ENCODE peak calls at places on chromosomes 11 and 22, in seven cellular contexts. One of them, this sample, is unnamed.

GRCh38 chr11:61411589-61411988 is 18.2 kb downstream of the CPSF7 start:
- DNase-seq in A549: no peak
- DNase-seq in heart left ventricle: no peak
- DNase-seq in IMR-90: no peak
- DNase-seq in HCT116: no peak
- DNase-seq in right lobe of liver: no peak
- DNase-seq in body of pancreas: no peak
- DNase-seq in this sample: no peak

GRCh38 chr22:42758929-42759629 is 38.4 kb upstream of the A4GALT start:
- DNase-seq in A549: no peak
- DNase-seq in heart left ventricle: no peak
- DNase-seq in IMR-90: peak
- DNase-seq in HCT116: no peak
- DNase-seq in right lobe of liver: no peak
- DNase-seq in body of pancreas: no peak
- DNase-seq in this sample: no peak

GRCh38 chr11:45410391-45411215 is 124.5 kb upstream of the SYT13 start:
- DNase-seq in A549: no peak
- DNase-seq in heart left ventricle: no peak
- DNase-seq in IMR-90: no peak
- DNase-seq in HCT116: no peak
- DNase-seq in right lobe of liver: no peak
- DNase-seq in body of pancreas: no peak
- DNase-seq in this sample: no peak

GRCh38 chr11:93248602-93249001 is 50.8 kb upstream of the SLC36A4 start:
- DNase-seq in A549: no peak
- DNase-seq in heart left ventricle: no peak
- DNase-seq in IMR-90: peak
- DNase-seq in HCT116: peak
- DNase-seq in right lobe of liver: no peak
- DNase-seq in body of pancreas: no peak
- DNase-seq in this sample: no peak

GRCh38 chr11:44979536-44980399 is 29.1 kb upstream of the TP53I11 start:
- DNase-seq in A549: peak
- DNase-seq in heart left ventricle: peak
- DNase-seq in IMR-90: no peak
- DNase-seq in HCT116: peak
- DNase-seq in right lobe of liver: peak
- DNase-seq in body of pancreas: peak
- DNase-seq in this sample: no peak

GRCh38 chr22:43823911-43824665 is 12.0 kb upstream of the EFCAB6 start:
- DNase-seq in A549: no peak
- DNase-seq in heart left ventricle: no peak
- DNase-seq in IMR-90: no peak
- DNase-seq in HCT116: no peak
- DNase-seq in right lobe of liver: no peak
- DNase-seq in body of pancreas: no peak
- DNase-seq in this sample: peak

GRCh38 chr11:61010466-61011238 is 39.2 kb downstream of the CD6 start:
- DNase-seq in A549: no peak
- DNase-seq in heart left ventricle: no peak
- DNase-seq in IMR-90: no peak
- DNase-seq in HCT116: no peak
- DNase-seq in right lobe of liver: no peak
- DNase-seq in body of pancreas: no peak
- DNase-seq in this sample: no peak

GRCh38 chr11:95465887-95466286 is 234.9 kb upstream of the SESN3 start:
- DNase-seq in A549: no peak
- DNase-seq in heart left ventricle: no peak
- DNase-seq in IMR-90: no peak
- DNase-seq in HCT116: no peak
- DNase-seq in right lobe of liver: no peak
- DNase-seq in body of pancreas: no peak
- DNase-seq in this sample: no peak

GRCh38 chr11:9858822-9859221 is 194.9 kb downstream of the SWAP70 start:
- DNase-seq in A549: no peak
- DNase-seq in heart left ventricle: no peak
- DNase-seq in IMR-90: peak
- DNase-seq in HCT116: no peak
- DNase-seq in right lobe of liver: no peak
- DNase-seq in body of pancreas: no peak
- DNase-seq in this sample: no peak

GRCh38 chr22:49590851-49591445 is 236.7 kb downstream of the BRD1 start:
- DNase-seq in A549: no peak
- DNase-seq in heart left ventricle: no peak
- DNase-seq in IMR-90: no peak
- DNase-seq in HCT116: no peak
- DNase-seq in right lobe of liver: no peak
- DNase-seq in body of pancreas: no peak
- DNase-seq in this sample: no peak

GRCh38 chr22:17346578-17346977 is 22.7 kb upstream of the CECR2 start:
- DNase-seq in A549: no peak
- DNase-seq in heart left ventricle: no peak
- DNase-seq in IMR-90: no peak
- DNase-seq in HCT116: no peak
- DNase-seq in right lobe of liver: peak
- DNase-seq in body of pancreas: no peak
- DNase-seq in this sample: no peak

DNA sequence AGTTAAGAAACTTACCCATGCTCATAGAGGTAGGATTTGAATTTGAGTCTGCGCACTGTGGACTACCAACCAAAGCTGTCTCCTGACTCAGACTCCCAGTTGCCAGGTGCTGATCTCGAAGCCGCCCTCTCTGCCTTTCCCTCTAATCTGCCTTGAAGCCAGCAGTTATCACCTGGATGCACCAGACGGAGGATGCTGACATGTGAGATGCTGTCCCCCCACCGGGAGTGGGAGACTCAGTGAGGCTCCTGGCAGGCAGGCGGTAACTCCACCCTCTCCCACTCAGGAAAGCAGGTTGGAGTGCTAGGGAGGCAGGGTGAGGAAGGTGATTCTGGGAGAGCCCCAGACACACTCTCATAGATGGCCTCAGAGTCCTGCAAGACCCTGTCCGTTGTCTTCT is 40.4 kb downstream of the KIAA1671 start:
- DNase-seq in A549: no peak
- DNase-seq in heart left ventricle: no peak
- DNase-seq in IMR-90: no peak
- DNase-seq in HCT116: no peak
- DNase-seq in right lobe of liver: no peak
- DNase-seq in body of pancreas: no peak
- DNase-seq in this sample: no peak
- TF ChIP-seq POLR2A in A549: no peak
- TF ChIP-seq POLR2A in heart left ventricle: no peak
- TF ChIP-seq POLR2A in IMR-90: no peak
- TF ChIP-seq POLR2A in HCT116: no peak
- TF ChIP-seq POLR2A in right lobe of liver: no peak
- TF ChIP-seq POLR2A in body of pancreas: no peak
- TF ChIP-seq POLR2A in this sample: no peak

DNA sequence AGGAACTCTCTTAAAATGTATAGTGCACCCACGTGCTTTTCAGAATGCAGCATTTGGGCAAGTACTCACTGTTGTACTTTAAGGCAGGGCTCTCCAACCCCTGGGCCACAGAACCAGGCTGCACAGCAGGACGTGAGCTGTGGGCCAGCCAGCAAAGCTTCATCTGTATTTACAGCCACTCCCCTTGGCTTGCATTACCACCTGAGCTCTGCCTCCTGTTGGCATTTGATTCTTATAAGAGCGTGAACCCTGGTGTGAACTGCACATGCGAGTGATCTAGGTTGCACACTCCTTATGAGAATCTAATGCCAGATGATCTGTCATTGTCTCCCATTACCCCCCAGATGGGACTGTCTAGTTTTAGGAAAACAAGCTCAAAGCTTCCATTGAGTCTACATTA is 3.0 kb downstream of the C11orf58 start:
- DNase-seq in A549: no peak
- DNase-seq in heart left ventricle: no peak
- DNase-seq in IMR-90: no peak
- DNase-seq in HCT116: no peak
- DNase-seq in right lobe of liver: peak
- DNase-seq in body of pancreas: no peak
- DNase-seq in this sample: no peak
- H3K27ac ChIP-seq in A549: no peak
- H3K27ac ChIP-seq in heart left ventricle: no peak
- H3K27ac ChIP-seq in IMR-90: no peak
- H3K27ac ChIP-seq in HCT116: no peak
- H3K27ac ChIP-seq in right lobe of liver: no peak
- H3K27ac ChIP-seq in body of pancreas: no peak
- H3K27ac ChIP-seq in this sample: no peak

GRCh38 chr11:102109896-102110760 is at the start of gene YAP1:
- DNase-seq in A549: peak
- DNase-seq in heart left ventricle: peak
- DNase-seq in IMR-90: peak
- DNase-seq in HCT116: peak
- DNase-seq in right lobe of liver: peak
- DNase-seq in body of pancreas: peak
- DNase-seq in this sample: peak
- TF ChIP-seq POLR2A in A549: peak
- TF ChIP-seq POLR2A in heart left ventricle: peak
- TF ChIP-seq POLR2A in IMR-90: peak
- TF ChIP-seq POLR2A in HCT116: peak
- TF ChIP-seq POLR2A in right lobe of liver: peak
- TF ChIP-seq POLR2A in body of pancreas: peak
- TF ChIP-seq POLR2A in this sample: no peak

DNA sequence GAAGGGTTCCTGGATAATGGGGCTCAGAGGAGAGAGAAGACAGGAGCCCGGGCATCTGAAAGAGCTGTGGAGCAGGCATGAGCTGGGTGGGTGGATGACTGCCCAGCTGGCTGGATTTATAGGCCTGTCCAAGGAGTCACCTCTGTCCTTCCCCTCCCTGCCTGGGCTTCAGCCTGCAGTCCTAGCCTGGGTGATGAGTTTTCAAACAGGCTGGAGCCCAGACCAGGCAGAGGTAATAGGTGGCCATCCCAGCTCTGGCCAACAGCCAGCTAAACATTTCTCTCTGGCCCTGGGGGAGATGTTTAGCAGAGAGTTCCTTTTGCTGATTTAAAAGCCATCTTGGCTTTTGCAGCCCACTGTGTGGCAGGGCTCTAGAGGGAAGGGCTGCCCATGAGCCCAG is 5.4 kb downstream of the C11orf96 start:
- DNase-seq in A549: no peak
- DNase-seq in heart left ventricle: no peak
- DNase-seq in IMR-90: no peak
- DNase-seq in HCT116: no peak
- DNase-seq in right lobe of liver: no peak
- DNase-seq in body of pancreas: no peak
- DNase-seq in this sample: no peak
- H3K27ac ChIP-seq in A549: no peak
- H3K27ac ChIP-seq in heart left ventricle: no peak
- H3K27ac ChIP-seq in IMR-90: no peak
- H3K27ac ChIP-seq in HCT116: no peak
- H3K27ac ChIP-seq in right lobe of liver: no peak
- H3K27ac ChIP-seq in body of pancreas: no peak
- H3K27ac ChIP-seq in this sample: peak

DNA sequence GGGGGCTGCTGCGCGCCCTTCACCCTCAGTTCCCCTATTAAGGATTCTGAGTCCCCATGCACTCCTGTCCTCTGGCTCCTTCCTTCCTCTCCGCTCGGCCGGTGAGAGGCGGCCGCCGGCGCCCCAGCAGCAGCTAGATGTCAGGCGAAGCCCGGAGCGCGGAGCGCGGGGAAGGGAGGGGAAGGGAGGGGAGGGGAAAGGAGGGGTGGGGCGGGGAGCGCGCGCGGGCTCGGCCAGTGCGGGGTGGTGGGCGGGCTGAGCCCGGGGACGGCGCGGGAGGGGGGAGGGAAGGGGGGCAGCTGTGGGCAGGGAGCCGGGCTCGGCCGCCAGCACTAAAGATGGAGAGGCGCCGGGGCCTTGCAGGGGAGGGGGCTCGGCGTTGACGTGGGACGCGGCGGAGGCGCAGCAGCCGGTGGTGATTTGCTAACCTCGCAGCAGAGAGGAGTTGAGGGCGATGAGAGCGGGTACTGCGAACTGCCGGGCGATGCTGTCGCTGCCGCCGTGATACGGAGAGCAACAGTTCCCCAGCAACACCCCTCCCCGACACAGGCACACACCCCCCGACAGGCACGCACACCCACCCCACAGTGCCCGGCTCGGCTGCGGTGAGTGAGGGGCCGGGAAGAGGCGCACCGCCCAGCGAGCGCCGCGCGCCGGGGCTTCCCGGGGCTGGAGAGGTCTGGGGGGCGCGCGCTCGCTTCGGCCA is at the start of gene ZBTB16:
- DNase-seq in A549: no peak
- DNase-seq in heart left ventricle: peak
- DNase-seq in IMR-90: no peak
- DNase-seq in HCT116: no peak
- DNase-seq in right lobe of liver: peak
- DNase-seq in body of pancreas: peak
- DNase-seq in this sample: peak
- TF ChIP-seq POLR2A in A549: no peak
- TF ChIP-seq POLR2A in heart left ventricle: peak
- TF ChIP-seq POLR2A in IMR-90: no peak
- TF ChIP-seq POLR2A in HCT116: no peak
- TF ChIP-seq POLR2A in right lobe of liver: peak
- TF ChIP-seq POLR2A in body of pancreas: peak
- TF ChIP-seq POLR2A in this sample: peak

GRCh38 chr11:83278351-83278750 is 7.8 kb downstream of the CCDC90B start:
- DNase-seq in A549: no peak
- DNase-seq in heart left ventricle: no peak
- DNase-seq in IMR-90: peak
- DNase-seq in HCT116: no peak
- DNase-seq in right lobe of liver: no peak
- DNase-seq in body of pancreas: no peak
- DNase-seq in this sample: no peak

GRCh38 chr11:83282084-83282716 is 4.0 kb downstream of the CCDC90B start:
- DNase-seq in A549: no peak
- DNase-seq in heart left ventricle: no peak
- DNase-seq in IMR-90: peak
- DNase-seq in HCT116: no peak
- DNase-seq in right lobe of liver: no peak
- DNase-seq in body of pancreas: no peak
- DNase-seq in this sample: no peak

GRCh38 chr11:83284501-83285051 is 1.6 kb downstream of the CCDC90B start:
- DNase-seq in A549: no peak
- DNase-seq in heart left ventricle: no peak
- DNase-seq in IMR-90: no peak
- DNase-seq in HCT116: no peak
- DNase-seq in right lobe of liver: no peak
- DNase-seq in body of pancreas: no peak
- DNase-seq in this sample: no peak

GRCh38 chr11:83275888-83276641 is 10.1 kb downstream of the CCDC90B start:
- DNase-seq in A549: no peak
- DNase-seq in heart left ventricle: no peak
- DNase-seq in IMR-90: no peak
- DNase-seq in HCT116: no peak
- DNase-seq in right lobe of liver: no peak
- DNase-seq in body of pancreas: no peak
- DNase-seq in this sample: no peak

DNA sequence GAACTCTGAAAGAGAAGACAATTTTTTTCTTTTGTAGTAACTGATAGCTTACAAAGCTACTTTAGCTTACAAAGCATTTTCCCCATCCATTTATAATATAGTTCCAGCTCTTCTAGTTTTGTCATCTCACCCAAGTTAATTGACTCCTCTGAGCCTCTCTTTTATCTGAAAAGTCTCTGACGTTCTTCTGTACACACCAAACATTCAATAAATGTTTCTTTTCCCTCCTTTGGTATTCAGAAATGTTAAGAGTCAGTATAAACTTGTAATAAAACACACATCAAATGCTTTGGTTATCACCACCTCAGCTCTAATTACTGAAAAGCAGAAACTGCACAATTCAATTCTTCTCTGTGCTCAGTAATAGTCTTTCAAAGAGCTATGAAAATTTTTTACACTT is 5.9 kb downstream of the CCDC90B start:
- DNase-seq in A549: no peak
- DNase-seq in heart left ventricle: no peak
- DNase-seq in IMR-90: no peak
- DNase-seq in HCT116: no peak
- DNase-seq in right lobe of liver: no peak
- DNase-seq in body of pancreas: no peak
- DNase-seq in this sample: no peak
- H3K27ac ChIP-seq in A549: no peak
- H3K27ac ChIP-seq in heart left ventricle: no peak
- H3K27ac ChIP-seq in IMR-90: no peak
- H3K27ac ChIP-seq in HCT116: no peak
- H3K27ac ChIP-seq in right lobe of liver: no peak
- H3K27ac ChIP-seq in body of pancreas: no peak
- H3K27ac ChIP-seq in this sample: no peak